ENCODE peak calls at places on chromosome 17, in six cellular contexts. One of them, this sample, is unnamed.

GRCh38 chr17:65634533-65634932 is 73.1 kb upstream of the AXIN2 start:
- DNase-seq in aorta: no peak
- DNase-seq in Karpas-422: no peak
- DNase-seq in CD8-positive, alpha-beta T cell: no peak
- DNase-seq in T-helper 1 cell: no peak
- DNase-seq in stimulated activated CD4-positive, alpha-beta T cell treated with anti-CD3 and anti-CD28 coated beads, Interleukin-2, amount 100 ng/mL, for 48 hours: no peak
- DNase-seq in this sample: no peak

GRCh38 chr17:74972973-74973328 is 392 bp upstream of the HID1 start:
- DNase-seq in aorta: no peak
- DNase-seq in Karpas-422: no peak
- DNase-seq in CD8-positive, alpha-beta T cell: no peak
- DNase-seq in T-helper 1 cell: no peak
- DNase-seq in stimulated activated CD4-positive, alpha-beta T cell treated with anti-CD3 and anti-CD28 coated beads, Interleukin-2, amount 100 ng/mL, for 48 hours: no peak
- DNase-seq in this sample: no peak

GRCh38 chr17:50034504-50035364 is 21.2 kb upstream of the ITGA3 start:
- DNase-seq in aorta: peak; percentile 53
- DNase-seq in Karpas-422: no peak
- DNase-seq in CD8-positive, alpha-beta T cell: no peak
- DNase-seq in T-helper 1 cell: no peak
- DNase-seq in stimulated activated CD4-positive, alpha-beta T cell treated with anti-CD3 and anti-CD28 coated beads, Interleukin-2, amount 100 ng/mL, for 48 hours: no peak
- DNase-seq in this sample: no peak

GRCh38 chr17:7014995-7015586 is 2.7 kb downstream of the RNASEK start:
- DNase-seq in aorta: peak; percentile 75
- DNase-seq in Karpas-422: no peak
- DNase-seq in CD8-positive, alpha-beta T cell: no peak
- DNase-seq in T-helper 1 cell: peak; percentile 82
- DNase-seq in stimulated activated CD4-positive, alpha-beta T cell treated with anti-CD3 and anti-CD28 coated beads, Interleukin-2, amount 100 ng/mL, for 48 hours: peak; percentile 51
- DNase-seq in this sample: no peak

GRCh38 chr17:77709594-77709993 is 248.9 kb upstream of the TNRC6C start:
- DNase-seq in aorta: no peak
- DNase-seq in Karpas-422: no peak
- DNase-seq in CD8-positive, alpha-beta T cell: peak; percentile 23
- DNase-seq in T-helper 1 cell: no peak
- DNase-seq in stimulated activated CD4-positive, alpha-beta T cell treated with anti-CD3 and anti-CD28 coated beads, Interleukin-2, amount 100 ng/mL, for 48 hours: no peak
- DNase-seq in this sample: no peak

GRCh38 chr17:27552467-27552779 is 78.6 kb upstream of the LGALS9 start:
- DNase-seq in aorta: peak; percentile 70
- DNase-seq in Karpas-422: no peak
- DNase-seq in CD8-positive, alpha-beta T cell: no peak
- DNase-seq in T-helper 1 cell: no peak
- DNase-seq in stimulated activated CD4-positive, alpha-beta T cell treated with anti-CD3 and anti-CD28 coated beads, Interleukin-2, amount 100 ng/mL, for 48 hours: no peak
- DNase-seq in this sample: no peak

GRCh38 chr17:11701906-11702305 is 103.6 kb downstream of the DNAH9 start:
- DNase-seq in aorta: no peak
- DNase-seq in Karpas-422: no peak
- DNase-seq in CD8-positive, alpha-beta T cell: no peak
- DNase-seq in T-helper 1 cell: no peak
- DNase-seq in stimulated activated CD4-positive, alpha-beta T cell treated with anti-CD3 and anti-CD28 coated beads, Interleukin-2, amount 100 ng/mL, for 48 hours: no peak
- DNase-seq in this sample: no peak

GRCh38 chr17:35376245-35376644 is 2.8 kb upstream of the SLFN11 start:
- DNase-seq in aorta: no peak
- DNase-seq in Karpas-422: no peak
- DNase-seq in CD8-positive, alpha-beta T cell: no peak
- DNase-seq in T-helper 1 cell: no peak
- DNase-seq in stimulated activated CD4-positive, alpha-beta T cell treated with anti-CD3 and anti-CD28 coated beads, Interleukin-2, amount 100 ng/mL, for 48 hours: no peak
- DNase-seq in this sample: no peak

GRCh38 chr17:47810200-47810821 is 11.3 kb downstream of the OSBPL7 start:
- DNase-seq in aorta: no peak
- DNase-seq in Karpas-422: no peak
- DNase-seq in CD8-positive, alpha-beta T cell: no peak
- DNase-seq in T-helper 1 cell: no peak
- DNase-seq in stimulated activated CD4-positive, alpha-beta T cell treated with anti-CD3 and anti-CD28 coated beads, Interleukin-2, amount 100 ng/mL, for 48 hours: no peak
- DNase-seq in this sample: no peak

GRCh38 chr17:17064322-17064721 is 22.1 kb downstream of the MPRIP start:
- DNase-seq in aorta: peak; percentile 16
- DNase-seq in Karpas-422: no peak
- DNase-seq in CD8-positive, alpha-beta T cell: no peak
- DNase-seq in T-helper 1 cell: no peak
- DNase-seq in stimulated activated CD4-positive, alpha-beta T cell treated with anti-CD3 and anti-CD28 coated beads, Interleukin-2, amount 100 ng/mL, for 48 hours: no peak
- DNase-seq in this sample: no peak

GRCh38 chr17:80259642-80260535 is 763 bp upstream of the RNF213 start:
- DNase-seq in aorta: peak; percentile 93
- DNase-seq in Karpas-422: no peak
- DNase-seq in CD8-positive, alpha-beta T cell: peak; percentile 82
- DNase-seq in T-helper 1 cell: peak; percentile 74
- DNase-seq in stimulated activated CD4-positive, alpha-beta T cell treated with anti-CD3 and anti-CD28 coated beads, Interleukin-2, amount 100 ng/mL, for 48 hours: peak; percentile 73
- DNase-seq in this sample: peak; percentile 81